ENCODE peak calls at places on chromosomes 4 and X, in nine cellular contexts. One of them, this sample, is unnamed.

GRCh38 chr4:10173039-10173753 is 56.6 kb upstream of the WDR1 start:
- DNase-seq in upper lobe of left lung: no peak
- DNase-seq in sigmoid colon: peak
- DNase-seq in ovary: no peak
- DNase-seq in transverse colon: peak
- DNase-seq in H1: no peak
- DNase-seq in HCT116: no peak
- DNase-seq in esophagus squamous epithelium: no peak
- DNase-seq in A549: no peak
- DNase-seq in this sample: peak

GRCh38 chr4:2260336-2261109 is 1.4 kb downstream of the MXD4 start:
- DNase-seq in A549: no peak
- DNase-seq in sigmoid colon: peak
- DNase-seq in upper lobe of left lung: peak
- DNase-seq in transverse colon: peak
- DNase-seq in ovary: peak
- DNase-seq in HCT116: no peak
- DNase-seq in H1: no peak
- DNase-seq in esophagus squamous epithelium: no peak
- DNase-seq in this sample: peak

GRCh38 chr4:76311896-76312331 is 5.4 kb downstream of the STBD1 start:
- DNase-seq in H1: no peak
- DNase-seq in upper lobe of left lung: no peak
- DNase-seq in esophagus squamous epithelium: no peak
- DNase-seq in HCT116: no peak
- DNase-seq in sigmoid colon: no peak
- DNase-seq in A549: no peak
- DNase-seq in transverse colon: no peak
- DNase-seq in ovary: no peak
- DNase-seq in this sample: no peak

GRCh38 chr4:40629401-40630334 is at the start of gene RBM47:
- DNase-seq in sigmoid colon: peak
- DNase-seq in transverse colon: peak
- DNase-seq in A549: peak
- DNase-seq in HCT116: peak
- DNase-seq in esophagus squamous epithelium: no peak
- DNase-seq in ovary: peak
- DNase-seq in H1: peak
- DNase-seq in upper lobe of left lung: peak
- DNase-seq in this sample: peak

GRCh38 chrX:77347572-77347971 is 99.6 kb upstream of the FGF16 start:
- DNase-seq in ovary: no peak
- DNase-seq in esophagus squamous epithelium: no peak
- DNase-seq in transverse colon: no peak
- DNase-seq in HCT116: no peak
- DNase-seq in H1: no peak
- DNase-seq in A549: no peak
- DNase-seq in upper lobe of left lung: no peak
- DNase-seq in sigmoid colon: no peak
- DNase-seq in this sample: no peak

GRCh38 chrX:10235851-10236250 is 79.1 kb downstream of the CLCN4 start:
- DNase-seq in esophagus squamous epithelium: no peak
- DNase-seq in H1: no peak
- DNase-seq in sigmoid colon: no peak
- DNase-seq in transverse colon: no peak
- DNase-seq in upper lobe of left lung: no peak
- DNase-seq in HCT116: no peak
- DNase-seq in A549: no peak
- DNase-seq in ovary: no peak
- DNase-seq in this sample: no peak

GRCh38 chrX:136910565-136911040 is 30.1 kb upstream of the RBMX start:
- DNase-seq in upper lobe of left lung: no peak
- DNase-seq in ovary: no peak
- DNase-seq in A549: no peak
- DNase-seq in transverse colon: no peak
- DNase-seq in sigmoid colon: no peak
- DNase-seq in esophagus squamous epithelium: no peak
- DNase-seq in HCT116: no peak
- DNase-seq in H1: no peak
- DNase-seq in this sample: no peak

GRCh38 chrX:20348139-20348538 is 81.4 kb upstream of the RPS6KA3 start:
- DNase-seq in sigmoid colon: no peak
- DNase-seq in transverse colon: no peak
- DNase-seq in H1: no peak
- DNase-seq in upper lobe of left lung: no peak
- DNase-seq in esophagus squamous epithelium: no peak
- DNase-seq in A549: no peak
- DNase-seq in ovary: no peak
- DNase-seq in HCT116: no peak
- DNase-seq in this sample: no peak

GRCh38 chrX:54794795-54795194 is 3.3 kb downstream of the ITIH6 start:
- DNase-seq in ovary: no peak
- DNase-seq in H1: no peak
- DNase-seq in A549: no peak
- DNase-seq in HCT116: no peak
- DNase-seq in transverse colon: no peak
- DNase-seq in sigmoid colon: no peak
- DNase-seq in esophagus squamous epithelium: no peak
- DNase-seq in upper lobe of left lung: no peak
- DNase-seq in this sample: no peak

GRCh38 chrX:55142206-55142918 is 53.5 kb downstream of the PAGE2 start:
- DNase-seq in A549: peak
- DNase-seq in sigmoid colon: no peak
- DNase-seq in esophagus squamous epithelium: no peak
- DNase-seq in transverse colon: peak
- DNase-seq in ovary: no peak
- DNase-seq in upper lobe of left lung: no peak
- DNase-seq in H1: no peak
- DNase-seq in HCT116: no peak
- DNase-seq in this sample: no peak

GRCh38 chr4:47597696-47598095 is 112.6 kb downstream of the ATP10D start:
- DNase-seq in H1: no peak
- DNase-seq in ovary: no peak
- DNase-seq in transverse colon: no peak
- DNase-seq in esophagus squamous epithelium: no peak
- DNase-seq in HCT116: no peak
- DNase-seq in A549: no peak
- DNase-seq in sigmoid colon: no peak
- DNase-seq in upper lobe of left lung: no peak
- DNase-seq in this sample: no peak

GRCh38 chrX:10569946-10570345 is 50.4 kb downstream of the MID1 start:
- DNase-seq in ovary: no peak
- DNase-seq in H1: no peak
- DNase-seq in transverse colon: no peak
- DNase-seq in A549: no peak
- DNase-seq in HCT116: no peak
- DNase-seq in esophagus squamous epithelium: no peak
- DNase-seq in sigmoid colon: no peak
- DNase-seq in upper lobe of left lung: no peak
- DNase-seq in this sample: no peak

GRCh38 chrX:129649268-129650182 is 5.2 kb downstream of the APLN start:
- DNase-seq in sigmoid colon: no peak
- DNase-seq in H1: no peak
- DNase-seq in ovary: no peak
- DNase-seq in esophagus squamous epithelium: no peak
- DNase-seq in HCT116: no peak
- DNase-seq in A549: no peak
- DNase-seq in transverse colon: no peak
- DNase-seq in upper lobe of left lung: no peak
- DNase-seq in this sample: peak

GRCh38 chr4:138868562-138868961 is 147.0 kb upstream of the NOCT start:
- DNase-seq in A549: no peak
- DNase-seq in HCT116: no peak
- DNase-seq in H1: no peak
- DNase-seq in ovary: no peak
- DNase-seq in transverse colon: no peak
- DNase-seq in upper lobe of left lung: no peak
- DNase-seq in sigmoid colon: no peak
- DNase-seq in esophagus squamous epithelium: no peak
- DNase-seq in this sample: no peak

GRCh38 chr4:112270643-112271484 is 14.8 kb downstream of the TIFA start:
- DNase-seq in ovary: no peak
- DNase-seq in A549: no peak
- DNase-seq in upper lobe of left lung: no peak
- DNase-seq in H1: no peak
- DNase-seq in esophagus squamous epithelium: no peak
- DNase-seq in HCT116: no peak
- DNase-seq in transverse colon: no peak
- DNase-seq in sigmoid colon: no peak
- DNase-seq in this sample: no peak

GRCh38 chr4:113639311-113639710 is 122.2 kb downstream of the CAMK2D start:
- DNase-seq in ovary: no peak
- DNase-seq in upper lobe of left lung: no peak
- DNase-seq in HCT116: no peak
- DNase-seq in transverse colon: peak
- DNase-seq in A549: no peak
- DNase-seq in esophagus squamous epithelium: no peak
- DNase-seq in H1: no peak
- DNase-seq in sigmoid colon: no peak
- DNase-seq in this sample: no peak

GRCh38 chrX:39167791-39168190 is 366.5 kb downstream of the MID1IP1 start:
- DNase-seq in A549: no peak
- DNase-seq in ovary: no peak
- DNase-seq in esophagus squamous epithelium: no peak
- DNase-seq in upper lobe of left lung: no peak
- DNase-seq in sigmoid colon: no peak
- DNase-seq in transverse colon: no peak
- DNase-seq in HCT116: no peak
- DNase-seq in H1: no peak
- DNase-seq in this sample: no peak

GRCh38 chr4:122548452-122548851 is 72.4 kb downstream of the IL21 start:
- DNase-seq in sigmoid colon: no peak
- DNase-seq in transverse colon: no peak
- DNase-seq in H1: no peak
- DNase-seq in upper lobe of left lung: no peak
- DNase-seq in A549: no peak
- DNase-seq in ovary: no peak
- DNase-seq in esophagus squamous epithelium: no peak
- DNase-seq in HCT116: no peak
- DNase-seq in this sample: no peak

GRCh38 chrX:113539599-113540356 is 699.1 kb upstream of the AMOT start:
- DNase-seq in transverse colon: no peak
- DNase-seq in HCT116: no peak
- DNase-seq in H1: no peak
- DNase-seq in esophagus squamous epithelium: no peak
- DNase-seq in upper lobe of left lung: no peak
- DNase-seq in sigmoid colon: no peak
- DNase-seq in A549: no peak
- DNase-seq in ovary: no peak
- DNase-seq in this sample: no peak

DNA sequence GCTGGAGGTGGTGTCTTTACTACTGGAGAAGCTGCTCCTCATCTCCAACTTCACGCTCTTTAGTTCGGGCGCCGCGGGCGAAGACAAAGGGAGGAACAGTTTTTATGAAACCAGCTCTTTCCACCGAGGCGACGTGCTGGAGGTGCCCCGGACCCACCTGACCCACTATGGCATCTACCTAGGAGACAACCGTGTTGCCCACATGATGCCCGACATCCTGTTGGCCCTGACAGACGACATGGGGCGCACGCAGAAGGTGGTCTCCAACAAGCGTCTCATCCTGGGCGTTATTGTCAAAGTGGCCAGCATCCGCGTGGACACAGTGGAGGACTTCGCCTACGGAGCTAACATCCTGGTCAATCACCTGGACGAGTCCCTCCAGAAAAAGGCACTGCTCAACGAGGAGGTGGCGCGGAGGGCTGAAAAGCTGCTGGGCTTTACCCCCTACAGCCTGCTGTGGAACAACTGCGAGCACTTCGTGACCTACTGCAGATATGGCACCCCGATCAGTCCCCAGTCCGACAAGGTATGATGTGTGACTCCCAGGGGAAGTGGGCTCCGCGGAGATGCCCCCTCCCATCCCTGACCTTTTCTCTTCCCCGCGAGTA is 645 bp downstream of the LRAT start:
- DNase-seq in upper lobe of left lung: no peak
- DNase-seq in ovary: no peak
- DNase-seq in A549: no peak
- DNase-seq in HCT116: no peak
- DNase-seq in esophagus squamous epithelium: no peak
- DNase-seq in H1: no peak
- DNase-seq in sigmoid colon: no peak
- DNase-seq in transverse colon: no peak
- DNase-seq in this sample: no peak
- H3K4me3 ChIP-seq in upper lobe of left lung: peak
- H3K4me3 ChIP-seq in ovary: no peak
- H3K4me3 ChIP-seq in A549: peak
- H3K4me3 ChIP-seq in HCT116: peak
- H3K4me3 ChIP-seq in esophagus squamous epithelium: peak
- H3K4me3 ChIP-seq in H1: peak
- H3K4me3 ChIP-seq in sigmoid colon: peak
- H3K4me3 ChIP-seq in transverse colon: no peak
- H3K4me3 ChIP-seq in this sample: no peak

GRCh38 chr4:186602978-186603377 is 47.6 kb upstream of the MTNR1A start:
- DNase-seq in A549: no peak
- DNase-seq in sigmoid colon: no peak
- DNase-seq in upper lobe of left lung: no peak
- DNase-seq in ovary: no peak
- DNase-seq in H1: no peak
- DNase-seq in transverse colon: no peak
- DNase-seq in HCT116: no peak
- DNase-seq in esophagus squamous epithelium: no peak
- DNase-seq in this sample: no peak
- TF ChIP-seq POLR2A in A549: no peak
- TF ChIP-seq POLR2A in sigmoid colon: no peak
- TF ChIP-seq POLR2A in upper lobe of left lung: no peak
- TF ChIP-seq POLR2A in ovary: no peak
- TF ChIP-seq POLR2A in H1: no peak
- TF ChIP-seq POLR2A in transverse colon: no peak
- TF ChIP-seq POLR2A in HCT116: no peak
- TF ChIP-seq POLR2A in esophagus squamous epithelium: no peak
- TF ChIP-seq POLR2A in this sample: no peak

DNA sequence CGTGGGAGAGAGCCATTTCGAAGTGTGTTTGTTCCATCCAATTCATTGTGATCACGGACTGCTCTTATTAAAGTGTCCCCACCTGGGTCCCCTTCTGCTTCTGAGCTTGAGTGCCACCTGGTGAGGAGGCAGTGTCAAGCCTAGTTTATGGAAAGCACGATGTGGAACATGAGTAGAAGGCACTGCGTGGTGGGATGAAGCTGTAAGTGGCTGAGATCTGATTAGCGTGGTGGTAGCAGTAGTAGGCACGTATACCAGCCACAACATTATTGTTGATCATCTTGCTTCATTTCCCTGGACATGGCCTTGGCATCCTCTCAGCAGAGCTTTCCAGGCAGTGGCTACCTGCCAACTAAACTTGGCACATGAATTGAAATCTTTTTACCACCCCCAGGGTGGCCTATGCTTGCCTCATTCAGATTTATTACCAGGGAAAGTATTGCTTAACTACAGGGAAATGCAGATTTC is 46.4 kb downstream of the GPAT3 start:
- DNase-seq in H1: no peak
- DNase-seq in HCT116: no peak
- DNase-seq in transverse colon: peak
- DNase-seq in upper lobe of left lung: no peak
- DNase-seq in A549: peak
- DNase-seq in sigmoid colon: peak
- DNase-seq in esophagus squamous epithelium: no peak
- DNase-seq in ovary: no peak
- DNase-seq in this sample: no peak
- TF ChIP-seq CTCF in H1: no peak
- TF ChIP-seq CTCF in HCT116: no peak
- TF ChIP-seq CTCF in transverse colon: no peak
- TF ChIP-seq CTCF in upper lobe of left lung: no peak
- TF ChIP-seq CTCF in A549: peak
- TF ChIP-seq CTCF in sigmoid colon: no peak
- TF ChIP-seq CTCF in esophagus squamous epithelium: no peak
- TF ChIP-seq CTCF in ovary: no peak
- TF ChIP-seq CTCF in this sample: no peak

GRCh38 chrX:87663421-87663820 is 145.8 kb downstream of the KLHL4 start:
- DNase-seq in ovary: no peak
- DNase-seq in upper lobe of left lung: no peak
- DNase-seq in A549: no peak
- DNase-seq in HCT116: no peak
- DNase-seq in H1: no peak
- DNase-seq in sigmoid colon: no peak
- DNase-seq in esophagus squamous epithelium: no peak
- DNase-seq in transverse colon: no peak
- DNase-seq in this sample: no peak
- H3K4me3 ChIP-seq in ovary: no peak
- H3K4me3 ChIP-seq in upper lobe of left lung: no peak
- H3K4me3 ChIP-seq in A549: no peak
- H3K4me3 ChIP-seq in HCT116: no peak
- H3K4me3 ChIP-seq in H1: no peak
- H3K4me3 ChIP-seq in sigmoid colon: no peak
- H3K4me3 ChIP-seq in esophagus squamous epithelium: no peak
- H3K4me3 ChIP-seq in transverse colon: no peak
- H3K4me3 ChIP-seq in this sample: no peak

This sample was measured in lower leg skin.